ENCODE peak calls at places on chromosomes 11 and 22, in seven cellular contexts. E, F, U, R, X, G and B are unnamed samples.

GRCh38 chr11:78806214-78807004 is 231.7 kb upstream of the NARS2 start:
- DNase-seq in E (no peak), F (no peak), U (no peak), R (no peak), X (peak), G (peak), B (no peak)

GRCh38 chr11:6586434-6587359 is 16.7 kb downstream of the RRP8 start:
- DNase-seq in E (no peak), F (no peak), U (no peak), R (peak), X (peak), G (no peak), B (no peak)

GRCh38 chr11:68542617-68543016 is 82.1 kb downstream of the PPP6R3 start:
- DNase-seq in E (peak), F (no peak), U (no peak), R (no peak), X (peak), G (peak), B (peak)

GRCh38 chr22:46902436-46902835 is 140.0 kb downstream of the TBC1D22A start:
- DNase-seq in E (peak), F (no peak), U (no peak), R (no peak), X (no peak), G (no peak), B (no peak)

GRCh38 chr11:73971175-73971719 is 11.4 kb downstream of the UCP2 start:
- DNase-seq in E (no peak), F (no peak), U (no peak), R (no peak), X (no peak), G (no peak), B (no peak)

GRCh38 chr11:78365381-78365792 is 52.2 kb downstream of the GAB2 start:
- DNase-seq in E (peak), F (peak), U (peak), R (peak), X (no peak), G (no peak), B (no peak)

GRCh38 chr22:42644422-42645340 is 4.3 kb upstream of the ATP5MGL start:
- DNase-seq in E (no peak), F (no peak), U (no peak), R (peak), X (peak), G (no peak), B (no peak)

GRCh38 chr22:41862160-41862529 is 29.2 kb downstream of the SREBF2 start:
- DNase-seq in E (no peak), F (no peak), U (no peak), R (no peak), X (no peak), G (no peak), B (peak)

GRCh38 chr22:25404556-25404922 is 159.9 kb upstream of the GRK3 start:
- DNase-seq in E (no peak), F (no peak), U (no peak), R (no peak), X (peak), G (no peak), B (no peak)

GRCh38 chr11:79449040-79449439 is 8.2 kb upstream of the TENM4 start:
- DNase-seq in E (no peak), F (no peak), U (no peak), R (no peak), X (no peak), G (no peak), B (no peak)

GRCh38 chr11:57566035-57566504 is 1.4 kb downstream of the UBE2L6 start:
- DNase-seq in E (no peak), F (no peak), U (no peak), R (no peak), X (peak), G (no peak), B (peak)

GRCh38 chr11:1727088-1727690 is 23.2 kb downstream of the IFITM10 start:
- DNase-seq in E (no peak), F (no peak), U (no peak), R (no peak), X (no peak), G (no peak), B (no peak)

GRCh38 chr22:45162531-45162930 is 1.2 kb upstream of the NUP50 start:
- DNase-seq in E (peak), F (no peak), U (no peak), R (no peak), X (peak), G (no peak), B (no peak)

GRCh38 chr11:123304828-123305530 is 109.9 kb upstream of the CLMP start:
- DNase-seq in E (peak), F (no peak), U (no peak), R (no peak), X (no peak), G (no peak), B (no peak)

GRCh38 chr11:124069429-124070401 is 28.6 kb upstream of the OR10G7 start:
- DNase-seq in E (peak), F (peak), U (peak), R (peak), X (peak), G (peak), B (peak)

GRCh38 chr22:49431559-49431958 is 396.1 kb downstream of the BRD1 start:
- DNase-seq in E (no peak), F (no peak), U (no peak), R (no peak), X (no peak), G (no peak), B (no peak)

GRCh38 chr22:38072322-38073149 is 11.4 kb downstream of the SLC16A8 start:
- DNase-seq in E (no peak), F (no peak), U (no peak), R (no peak), X (no peak), G (no peak), B (no peak)

GRCh38 chr11:71504526-71504925 is 22.5 kb upstream of the KRTAP5-7 start:
- DNase-seq in E (peak), F (peak), U (no peak), R (no peak), X (no peak), G (no peak), B (no peak)

GRCh38 chr11:68927280-68928107 is 23.8 kb downstream of the IGHMBP2 start:
- DNase-seq in E (no peak), F (no peak), U (no peak), R (no peak), X (no peak), G (no peak), B (peak)

GRCh38 chr11:1766719-1767398 is 3.1 kb upstream of the CTSD start:
- DNase-seq in E (no peak), F (no peak), U (no peak), R (no peak), X (no peak), G (no peak), B (no peak)

GRCh38 chr11:90222152-90222458 is 744 bp downstream of the CHORDC1 start:
- DNase-seq in E (no peak), F (no peak), U (no peak), R (no peak), X (no peak), G (no peak), B (no peak)

GRCh38 chr22:24727218-24727851 is 47.2 kb downstream of the PIWIL3 start:
- DNase-seq in E (no peak), F (no peak), U (no peak), R (no peak), X (peak), G (no peak), B (peak)

GRCh38 chr11:90243534-90243933 is 20.7 kb upstream of the CHORDC1 start:
- DNase-seq in E (peak), F (no peak), U (no peak), R (no peak), X (no peak), G (no peak), B (no peak)

GRCh38 chr11:82557274-82557673 is 176.4 kb downstream of the FAM181B start:
- DNase-seq in E (no peak), F (no peak), U (no peak), R (no peak), X (no peak), G (no peak), B (no peak)

DNA sequence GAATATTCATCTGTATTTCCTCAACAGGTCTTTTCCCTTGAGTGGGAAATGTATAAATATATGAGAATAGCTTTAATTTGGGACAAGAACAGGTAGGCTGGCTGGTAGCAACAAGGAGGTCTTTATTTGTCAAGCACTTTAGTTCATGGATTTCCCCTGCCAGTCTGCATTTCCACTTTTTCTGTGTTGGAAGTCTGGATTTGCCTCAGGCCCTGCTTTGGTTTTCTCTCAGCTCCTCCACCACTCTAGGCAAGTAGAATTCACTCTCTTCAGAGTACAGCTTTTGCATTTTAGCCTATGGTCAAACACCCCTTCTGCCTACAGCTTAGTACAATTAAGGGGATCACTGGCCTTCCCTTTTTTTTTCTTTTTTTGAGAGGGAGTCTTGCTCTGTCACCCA is 57.1 kb downstream of the QSER1 start:
- DNase-seq in E (peak), F (no peak), U (no peak), R (no peak), X (no peak), G (no peak), B (no peak)
- H2AK5ac ChIP-seq in E (no peak), F (no peak), U (no peak), R (no peak), X (no peak), G (no peak), B (no peak)

DNA sequence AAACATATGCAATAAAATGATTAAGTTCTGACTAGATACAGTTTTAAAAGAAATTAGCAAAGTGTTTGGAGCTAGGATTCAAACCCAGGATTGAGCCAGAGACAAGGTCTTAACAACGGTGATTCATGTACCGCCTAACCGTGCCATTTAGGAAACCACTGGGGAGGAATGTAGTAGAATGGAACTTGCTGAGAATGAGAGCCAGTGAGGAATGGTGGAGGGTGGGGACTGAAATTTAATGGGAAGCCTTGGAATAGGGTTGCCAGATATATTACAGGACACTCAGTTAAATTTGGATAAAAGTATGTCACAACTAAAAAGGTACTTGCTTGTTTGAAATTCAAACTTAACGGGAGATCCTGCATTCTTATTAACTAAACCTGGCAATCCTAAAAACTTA is 30.4 kb upstream of the TMEM86A start:
- DNase-seq in E (peak), F (no peak), U (no peak), R (no peak), X (no peak), G (no peak), B (no peak)
- H2AK5ac ChIP-seq in E (no peak), F (no peak), U (no peak), R (no peak), X (no peak), G (no peak), B (no peak)

DNA sequence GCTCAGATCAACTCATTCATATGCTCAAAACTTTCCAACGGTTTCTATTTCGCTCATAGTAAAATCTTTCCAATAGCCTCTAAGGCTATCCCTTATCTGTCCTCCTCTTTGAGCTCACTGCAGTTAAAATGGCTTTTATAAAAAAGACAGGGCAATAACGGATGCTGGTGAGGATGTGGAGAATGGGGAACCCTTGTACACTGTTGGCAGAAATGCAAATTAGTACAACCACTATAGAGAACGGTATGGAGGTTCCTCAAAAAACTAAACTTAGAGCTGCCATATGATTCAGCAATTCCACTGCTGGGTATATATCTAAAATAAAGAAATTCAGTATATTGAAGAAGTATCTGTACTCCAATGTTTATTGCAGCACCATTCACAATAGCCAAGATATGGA is 345.6 kb downstream of the DLG2 start:
- DNase-seq in E (no peak), F (no peak), U (no peak), R (no peak), X (no peak), G (no peak), B (no peak)
- H2AK5ac ChIP-seq in E (no peak), F (no peak), U (no peak), R (no peak), X (no peak), G (no peak), B (no peak)

DNA sequence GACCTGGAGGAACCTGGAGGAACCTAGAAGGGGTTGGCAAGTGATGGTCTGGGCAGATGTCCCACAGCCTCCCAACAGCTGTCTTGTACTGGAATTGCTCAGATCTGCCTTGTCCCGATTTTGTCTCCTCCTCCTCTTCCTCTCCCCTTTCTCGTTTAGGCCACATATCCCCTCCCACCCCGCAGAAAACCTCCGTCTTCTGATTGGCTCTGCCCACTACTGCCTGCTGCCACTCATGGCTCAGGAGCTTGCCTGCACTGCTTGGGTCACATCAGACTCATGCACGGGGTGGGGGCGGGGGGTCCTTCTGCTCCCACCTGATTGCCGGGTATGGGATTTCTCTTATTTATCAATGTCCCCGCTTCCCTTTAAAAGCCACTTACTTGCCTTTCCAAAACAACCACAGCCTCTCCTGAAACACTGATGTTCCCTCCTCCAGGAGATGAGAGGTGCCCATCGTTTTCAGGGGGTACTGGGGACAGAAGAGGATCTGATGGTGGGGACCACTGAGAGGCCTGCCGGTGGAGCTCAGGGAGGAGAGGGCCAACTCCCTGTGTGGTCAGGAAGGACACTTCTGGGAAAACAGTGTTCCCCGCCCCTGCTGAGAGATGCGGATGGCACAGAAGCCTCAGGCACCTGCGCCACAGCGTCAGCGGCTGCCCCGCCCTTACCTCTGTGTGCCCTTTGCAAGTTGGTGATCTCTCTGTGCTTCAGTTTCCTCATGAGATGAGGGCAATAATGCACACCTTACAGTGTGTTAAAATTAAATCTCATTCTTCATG is 14.7 kb downstream of the TOM1 start:
- DNase-seq in E (no peak), F (no peak), U (no peak), R (peak), X (no peak), G (no peak), B (no peak)
- H2AK5ac ChIP-seq in E (no peak), F (peak), U (peak), R (no peak), X (peak), G (no peak), B (peak)

GRCh38 chr11:13019313-13019712 is 10.2 kb downstream of the RASSF10 start:
- DNase-seq in E (no peak), F (no peak), U (no peak), R (no peak), X (no peak), G (no peak), B (no peak)
- H2AK5ac ChIP-seq in E (no peak), F (no peak), U (no peak), R (no peak), X (no peak), G (no peak), B (no peak)

GRCh38 chr11:119198925-119199324 is 7.2 kb upstream of the CBL start:
- DNase-seq in E (no peak), F (no peak), U (no peak), R (no peak), X (no peak), G (no peak), B (no peak)

GRCh38 chr11:119194811-119195210 is 9.5 kb downstream of the NHERF4 start:
- DNase-seq in E (no peak), F (no peak), U (no peak), R (no peak), X (no peak), G (no peak), B (no peak)

GRCh38 chr11:119193626-119194025 is 8.4 kb downstream of the NHERF4 start:
- DNase-seq in E (no peak), F (no peak), U (no peak), R (no peak), X (no peak), G (no peak), B (no peak)

GRCh38 chr11:119195680-119196079 is 10.4 kb downstream of the NHERF4 start:
- DNase-seq in E (peak), F (no peak), U (peak), R (peak), X (peak), G (peak), B (peak)

DNA sequence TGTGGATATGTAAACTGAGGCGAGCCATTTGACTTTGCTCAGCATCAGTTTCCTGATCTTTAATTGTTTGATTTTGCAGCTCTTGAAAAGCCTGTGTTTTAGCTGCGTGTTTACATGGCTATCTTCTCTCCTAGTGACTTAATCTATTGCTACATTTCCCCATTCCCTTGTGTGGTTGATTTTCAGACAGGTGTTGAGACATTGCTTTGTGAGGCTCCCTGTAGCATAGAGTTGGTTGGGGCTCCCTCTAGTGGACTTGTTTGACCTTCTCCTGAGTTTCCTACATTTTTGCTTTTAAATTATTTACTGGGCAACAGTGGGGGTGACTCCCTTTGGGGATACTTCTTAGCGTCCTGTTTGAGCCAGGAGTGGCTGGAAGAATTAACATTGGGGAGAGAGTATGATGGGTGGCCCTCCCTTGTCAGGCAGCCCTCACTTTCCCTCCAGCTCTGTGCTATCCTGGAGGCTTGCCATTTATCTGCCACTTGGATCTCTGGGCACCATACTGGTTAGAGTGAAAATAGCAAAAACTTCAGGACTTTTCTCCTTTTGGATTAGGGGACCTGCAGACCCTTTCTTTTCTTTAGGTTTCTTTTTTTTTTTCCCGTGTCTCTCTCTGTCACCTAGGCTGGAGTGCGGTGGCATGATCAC is 9.2 kb upstream of the CBL start:
- DNase-seq in E (peak), F (peak), U (no peak), R (peak), X (peak), G (peak), B (peak)
- H2AK5ac ChIP-seq in E (no peak), F (no peak), U (no peak), R (no peak), X (no peak), G (no peak), B (peak)

GRCh38 chr11:74981888-74982287 is 6.8 kb upstream of the NEU3 start:
- DNase-seq in E (no peak), F (no peak), U (no peak), R (no peak), X (no peak), G (no peak), B (no peak)

GRCh38 chr11:74978041-74978440 is 10.7 kb upstream of the NEU3 start:
- DNase-seq in E (no peak), F (no peak), U (no peak), R (no peak), X (no peak), G (no peak), B (no peak)

GRCh38 chr11:74984070-74984469 is 4.7 kb upstream of the NEU3 start:
- DNase-seq in E (no peak), F (no peak), U (no peak), R (no peak), X (no peak), G (no peak), B (no peak)

GRCh38 chr11:74984730-74985129 is 4.0 kb upstream of the NEU3 start:
- DNase-seq in E (no peak), F (no peak), U (no peak), R (no peak), X (no peak), G (no peak), B (no peak)

GRCh38 chr11:74980627-74981026 is 8.1 kb upstream of the NEU3 start:
- DNase-seq in E (no peak), F (no peak), U (no peak), R (no peak), X (no peak), G (no peak), B (no peak)
- H2AK5ac ChIP-seq in E (no peak), F (no peak), U (no peak), R (no peak), X (no peak), G (no peak), B (no peak)

DNA sequence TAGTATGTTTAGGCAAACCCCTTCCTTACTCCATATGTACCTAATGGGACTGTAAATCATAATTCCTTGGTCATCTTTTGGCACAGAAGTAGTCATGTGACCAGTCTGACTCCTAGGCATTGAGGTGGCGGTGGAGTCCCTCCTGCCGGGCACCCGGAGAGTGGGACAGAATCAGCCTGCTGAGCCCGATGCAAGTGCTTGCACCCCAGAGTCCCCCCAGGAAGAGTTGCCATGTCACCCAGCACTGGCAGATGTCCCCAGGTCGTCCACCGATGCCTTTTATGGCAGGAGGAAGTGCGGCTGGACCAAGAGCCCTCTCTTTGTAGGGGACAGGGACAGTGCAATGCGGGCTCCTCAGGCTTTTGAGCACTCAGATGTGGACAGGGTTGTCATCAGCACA is 500.3 kb downstream of the NELL1 start:
- DNase-seq in E (no peak), F (no peak), U (no peak), R (no peak), X (no peak), G (no peak), B (no peak)
- H2AK5ac ChIP-seq in E (no peak), F (no peak), U (no peak), R (no peak), X (no peak), G (no peak), B (no peak)

GRCh38 chr11:77217156-77217555 is 84.3 kb downstream of the GDPD4 start:
- DNase-seq in E (no peak), F (no peak), U (no peak), R (no peak), X (no peak), G (no peak), B (no peak)
- H2AK5ac ChIP-seq in E (no peak), F (no peak), U (no peak), R (no peak), X (no peak), G (no peak), B (no peak)